ENCODE peak calls at places on chromosomes 12 and 14, in ten cellular contexts. R is SW 1271, V is iPS DF 6.9, O is ecto neural progenitor cell, P is Peyer's patch, B is NCI-H460, F is AG04450, E is tibial artery, Z is progenitor cell of endocrine pancreas, K is NCI-H2107. H is an unnamed sample.

GRCh38 chr14:53921027-53921426 is 35.6 kb downstream of the BMP4 start:
- DNase-seq in R (no peak), V (no peak), O (no peak), P (no peak), B (no peak), F (no peak), E (no peak), Z (no peak), K (no peak), H (no peak)

GRCh38 chr12:1083888-1084262 is 92.9 kb downstream of the ERC1 start:
- DNase-seq in R (peak), V (no peak), O (no peak), P (no peak), B (no peak), F (peak), E (peak), Z (no peak), K (peak), H (no peak)

GRCh38 chr14:55062517-55063351 is 11.3 kb downstream of the MAPK1IP1L start:
- DNase-seq in R (no peak), V (no peak), O (no peak), P (no peak), B (no peak), F (no peak), E (no peak), Z (no peak), K (no peak), H (no peak)

GRCh38 chr14:71720978-71721624 is 211.1 kb upstream of the RGS6 start:
- DNase-seq in R (peak), V (peak), O (peak), P (peak), B (peak), F (no peak), E (no peak), Z (no peak), K (no peak), H (peak)

GRCh38 chr14:21041676-21042433 is at the start of gene RNASE7:
- DNase-seq in R (no peak), V (no peak), O (no peak), P (no peak), B (no peak), F (no peak), E (no peak), Z (no peak), K (no peak), H (peak)

GRCh38 chr12:27463826-27464554 is 17.5 kb downstream of the SMCO2 start:
- DNase-seq in R (no peak), V (no peak), O (no peak), P (no peak), B (no peak), F (peak), E (no peak), Z (no peak), K (no peak), H (no peak)

GRCh38 chr14:65866906-65867305 is 454.4 kb downstream of the FUT8 start:
- DNase-seq in R (no peak), V (no peak), O (no peak), P (no peak), B (no peak), F (no peak), E (no peak), Z (no peak), K (no peak), H (no peak)

GRCh38 chr14:25833341-25834121 is 764.3 kb downstream of the NOVA1 start:
- DNase-seq in R (peak), V (no peak), O (peak), P (no peak), B (peak), F (no peak), E (no peak), Z (peak), K (peak), H (no peak)

GRCh38 chr12:81859521-81859920 is 100.4 kb upstream of the PPFIA2 start:
- DNase-seq in R (no peak), V (no peak), O (no peak), P (no peak), B (no peak), F (no peak), E (no peak), Z (no peak), K (no peak), H (no peak)

GRCh38 chr12:6559500-6559899 is 3.7 kb upstream of the IFFO1 start:
- DNase-seq in R (no peak), V (no peak), O (no peak), P (no peak), B (no peak), F (no peak), E (no peak), Z (no peak), K (no peak), H (no peak)

GRCh38 chr14:83294941-83295340 is 1761.3 kb upstream of the SEL1L start:
- DNase-seq in R (no peak), V (no peak), O (no peak), P (no peak), B (no peak), F (no peak), E (no peak), Z (no peak), K (no peak), H (no peak)

GRCh38 chr12:82567688-82568087 is 119.0 kb upstream of the TMTC2 start:
- DNase-seq in R (no peak), V (no peak), O (no peak), P (no peak), B (no peak), F (no peak), E (no peak), Z (no peak), K (no peak), H (no peak)

GRCh38 chr14:30908826-30909225 is 34.5 kb downstream of the COCH start:
- DNase-seq in R (no peak), V (no peak), O (no peak), P (no peak), B (no peak), F (no peak), E (no peak), Z (no peak), K (no peak), H (no peak)

GRCh38 chr14:98665019-98665418 is 607.0 kb downstream of the BCL11B start:
- DNase-seq in R (no peak), V (peak), O (no peak), P (no peak), B (no peak), F (no peak), E (no peak), Z (no peak), K (no peak), H (no peak)

GRCh38 chr14:53924754-53925153 is 31.9 kb downstream of the BMP4 start:
- DNase-seq in R (peak), V (no peak), O (no peak), P (no peak), B (no peak), F (peak), E (no peak), Z (no peak), K (no peak), H (peak)

GRCh38 chr12:2286461-2287131 is 233.8 kb downstream of the CACNA1C start:
- DNase-seq in R (no peak), V (no peak), O (no peak), P (no peak), B (no peak), F (no peak), E (peak), Z (no peak), K (no peak), H (no peak)

GRCh38 chr12:112908548-112908947 is 1.8 kb downstream of the OAS1 start:
- DNase-seq in R (no peak), V (no peak), O (peak), P (no peak), B (no peak), F (no peak), E (no peak), Z (no peak), K (no peak), H (no peak)

GRCh38 chr12:109782322-109782695 is 50.9 kb downstream of the TRPV4 start:
- DNase-seq in R (no peak), V (no peak), O (no peak), P (no peak), B (no peak), F (no peak), E (no peak), Z (no peak), K (no peak), H (no peak)

GRCh38 chr14:105498430-105499255 is 7.6 kb downstream of the TEDC1 start:
- DNase-seq in R (no peak), V (no peak), O (peak), P (no peak), B (no peak), F (no peak), E (no peak), Z (no peak), K (no peak), H (no peak)

GRCh38 chr12:115794659-115795081 is 482.8 kb downstream of the MED13L start:
- DNase-seq in R (no peak), V (no peak), O (no peak), P (peak), B (no peak), F (no peak), E (no peak), Z (no peak), K (no peak), H (no peak)

GRCh38 chr14:100106260-100106659 is 41.0 kb downstream of the EVL start:
- DNase-seq in R (no peak), V (no peak), O (no peak), P (peak), B (no peak), F (no peak), E (peak), Z (no peak), K (no peak), H (no peak)

GRCh38 chr14:78567343-78567742 is 397.2 kb downstream of the NRXN3 start:
- DNase-seq in R (no peak), V (no peak), O (no peak), P (no peak), B (no peak), F (no peak), E (no peak), Z (no peak), K (no peak), H (no peak)

GRCh38 chr12:13362260-13362841 is 165.8 kb downstream of the EMP1 start:
- DNase-seq in R (peak), V (peak), O (peak), P (peak), B (peak), F (no peak), E (peak), Z (peak), K (peak), H (no peak)

GRCh38 chr14:39956372-39956771 is 524.1 kb upstream of the FBXO33 start:
- DNase-seq in R (peak), V (no peak), O (no peak), P (no peak), B (no peak), F (no peak), E (no peak), Z (no peak), K (no peak), H (no peak)

GRCh38 chr14:61153436-61153835 is 127.7 kb downstream of the TMEM30B start:
- DNase-seq in R (no peak), V (no peak), O (peak), P (no peak), B (no peak), F (no peak), E (no peak), Z (no peak), K (no peak), H (no peak)

GRCh38 chr12:50618864-50619609 is 114.3 kb downstream of the DIP2B start:
- DNase-seq in R (peak), V (no peak), O (no peak), P (peak), B (peak), F (no peak), E (no peak), Z (no peak), K (no peak), H (no peak)

GRCh38 chr14:66651536-66652220 is 143.7 kb downstream of the GPHN start:
- DNase-seq in R (no peak), V (no peak), O (no peak), P (no peak), B (no peak), F (no peak), E (no peak), Z (no peak), K (no peak), H (no peak)

GRCh38 chr12:26704684-26705475 is 128.1 kb downstream of the ITPR2 start:
- DNase-seq in R (no peak), V (no peak), O (no peak), P (no peak), B (no peak), F (no peak), E (peak), Z (no peak), K (no peak), H (no peak)

H was measured in keratinocyte.